ENCODE peak calls at places on chromosomes 7 and 10, in four cellular contexts. One of them, this sample, is unnamed. For H3K27me3, the result is how much of the 10 kb centered on the place peaks cover.

GRCh38 chr10:93309062-93309461 is 173.1 kb downstream of the MYOF start:
- DNase-seq in HepG2: no peak
- DNase-seq in MM.1S: no peak
- DNase-seq in sigmoid colon: no peak
- DNase-seq in this sample: no peak

GRCh38 chr10:82544377-82544776 is 669.4 kb downstream of the NRG3 start:
- DNase-seq in HepG2: no peak
- DNase-seq in MM.1S: no peak
- DNase-seq in sigmoid colon: no peak
- DNase-seq in this sample: no peak

GRCh38 chr10:86376852-86377796 is 10.5 kb upstream of the GRID1 start:
- DNase-seq in HepG2: peak
- DNase-seq in MM.1S: peak
- DNase-seq in sigmoid colon: peak
- DNase-seq in this sample: peak

GRCh38 chr7:137003071-137003470 is 134.6 kb downstream of the CHRM2 start:
- DNase-seq in HepG2: no peak
- DNase-seq in MM.1S: no peak
- DNase-seq in sigmoid colon: no peak
- DNase-seq in this sample: no peak

GRCh38 chr7:116497708-116498107 is 1.8 kb upstream of the CAV2 start:
- DNase-seq in HepG2: no peak
- DNase-seq in MM.1S: no peak
- DNase-seq in sigmoid colon: no peak
- DNase-seq in this sample: no peak

GRCh38 chr10:43962346-43963191 is 313.9 kb upstream of the ZNF32 start:
- DNase-seq in HepG2: no peak
- DNase-seq in MM.1S: no peak
- DNase-seq in sigmoid colon: no peak
- DNase-seq in this sample: no peak

GRCh38 chr7:128692623-128693270 is 20.7 kb downstream of the GARIN1A start:
- DNase-seq in HepG2: no peak
- DNase-seq in MM.1S: no peak
- DNase-seq in sigmoid colon: no peak
- DNase-seq in this sample: no peak

GRCh38 chr7:8357536-8357935 is 75.9 kb upstream of the NXPH1 start:
- DNase-seq in HepG2: no peak
- DNase-seq in MM.1S: no peak
- DNase-seq in sigmoid colon: no peak
- DNase-seq in this sample: no peak

GRCh38 chr7:137316643-137317042 is 26.9 kb downstream of the PTN start:
- DNase-seq in HepG2: no peak
- DNase-seq in MM.1S: no peak
- DNase-seq in sigmoid colon: no peak
- DNase-seq in this sample: no peak

GRCh38 chr10:29675984-29676383 is 41.2 kb upstream of the SVIL start:
- DNase-seq in HepG2: no peak
- DNase-seq in MM.1S: no peak
- DNase-seq in sigmoid colon: no peak
- DNase-seq in this sample: no peak

GRCh38 chr7:131170440-131171105 is 157.1 kb upstream of the MKLN1 start:
- DNase-seq in HepG2: no peak
- DNase-seq in MM.1S: no peak
- DNase-seq in sigmoid colon: no peak
- DNase-seq in this sample: no peak

GRCh38 chr7:49294611-49295010 is 370.3 kb downstream of the CDC14C start:
- DNase-seq in HepG2: no peak
- DNase-seq in MM.1S: no peak
- DNase-seq in sigmoid colon: no peak
- DNase-seq in this sample: no peak

GRCh38 chr10:79063661-79064490 is 4.9 kb upstream of the ZMIZ1 start:
- DNase-seq in HepG2: no peak
- DNase-seq in MM.1S: peak
- DNase-seq in sigmoid colon: peak
- DNase-seq in this sample: no peak

GRCh38 chr7:104156842-104157277 is 51.0 kb downstream of the ORC5 start:
- DNase-seq in HepG2: peak
- DNase-seq in MM.1S: peak
- DNase-seq in sigmoid colon: no peak
- DNase-seq in this sample: no peak

GRCh38 chr10:76126607-76127190 is 695.3 kb downstream of the LRMDA start:
- DNase-seq in HepG2: no peak
- DNase-seq in MM.1S: no peak
- DNase-seq in sigmoid colon: no peak
- DNase-seq in this sample: no peak

GRCh38 chr10:108556176-108556575 is 1367.1 kb downstream of the XPNPEP1 start:
- DNase-seq in HepG2: no peak
- DNase-seq in MM.1S: no peak
- DNase-seq in sigmoid colon: no peak
- DNase-seq in this sample: no peak

GRCh38 chr10:31867646-31868045 is 61.0 kb downstream of the ARHGAP12 start:
- DNase-seq in HepG2: no peak
- DNase-seq in MM.1S: no peak
- DNase-seq in sigmoid colon: no peak
- DNase-seq in this sample: no peak

GRCh38 chr10:79299397-79300370 is 47.6 kb upstream of the PPIF start:
- DNase-seq in HepG2: no peak
- DNase-seq in MM.1S: no peak
- DNase-seq in sigmoid colon: no peak
- DNase-seq in this sample: no peak

GRCh38 chr7:24715661-24716479 is 41.4 kb downstream of the GSDME start:
- DNase-seq in HepG2: peak
- DNase-seq in MM.1S: peak
- DNase-seq in sigmoid colon: no peak
- DNase-seq in this sample: peak

GRCh38 chr10:99318048-99318447 is 11.1 kb upstream of the CNNM1 start:
- DNase-seq in HepG2: no peak
- DNase-seq in MM.1S: no peak
- DNase-seq in sigmoid colon: no peak
- DNase-seq in this sample: no peak

GRCh38 chr10:31770307-31770902 is 158.2 kb downstream of the ARHGAP12 start:
- DNase-seq in HepG2: peak
- DNase-seq in MM.1S: peak
- DNase-seq in sigmoid colon: no peak
- DNase-seq in this sample: no peak

GRCh38 chr7:41641006-41641714 is 61.7 kb downstream of the INHBA start:
- DNase-seq in HepG2: no peak
- DNase-seq in MM.1S: no peak
- DNase-seq in sigmoid colon: no peak
- DNase-seq in this sample: no peak

GRCh38 chr7:11182736-11183135 is 209.1 kb downstream of the PHF14 start:
- DNase-seq in HepG2: no peak
- DNase-seq in MM.1S: no peak
- DNase-seq in sigmoid colon: no peak
- DNase-seq in this sample: no peak

GRCh38 chr7:121505021-121505420 is 108.9 kb upstream of the FAM3C start:
- DNase-seq in HepG2: no peak
- DNase-seq in MM.1S: no peak
- DNase-seq in sigmoid colon: no peak
- DNase-seq in this sample: no peak

GRCh38 chr7:77181739-77182138 is 17.9 kb downstream of the FGL2 start:
- DNase-seq in HepG2: peak
- DNase-seq in MM.1S: no peak
- DNase-seq in sigmoid colon: no peak
- DNase-seq in this sample: no peak

GRCh38 chr7:151271699-151272355 is 23.3 kb upstream of the SMARCD3 start:
- DNase-seq in HepG2: peak
- DNase-seq in MM.1S: no peak
- DNase-seq in sigmoid colon: peak
- DNase-seq in this sample: no peak

GRCh38 chr7:151273646-151274375 is 25.3 kb upstream of the SMARCD3 start:
- DNase-seq in HepG2: no peak
- DNase-seq in MM.1S: no peak
- DNase-seq in sigmoid colon: no peak
- DNase-seq in this sample: no peak

GRCh38 chr7:151272877-151273276 is 24.4 kb upstream of the SMARCD3 start:
- DNase-seq in HepG2: no peak
- DNase-seq in MM.1S: no peak
- DNase-seq in sigmoid colon: no peak
- DNase-seq in this sample: no peak

GRCh38 chr7:151274376-151274760 is 25.9 kb upstream of the SMARCD3 start:
- DNase-seq in HepG2: no peak
- DNase-seq in MM.1S: no peak
- DNase-seq in sigmoid colon: no peak
- DNase-seq in this sample: no peak

DNA sequence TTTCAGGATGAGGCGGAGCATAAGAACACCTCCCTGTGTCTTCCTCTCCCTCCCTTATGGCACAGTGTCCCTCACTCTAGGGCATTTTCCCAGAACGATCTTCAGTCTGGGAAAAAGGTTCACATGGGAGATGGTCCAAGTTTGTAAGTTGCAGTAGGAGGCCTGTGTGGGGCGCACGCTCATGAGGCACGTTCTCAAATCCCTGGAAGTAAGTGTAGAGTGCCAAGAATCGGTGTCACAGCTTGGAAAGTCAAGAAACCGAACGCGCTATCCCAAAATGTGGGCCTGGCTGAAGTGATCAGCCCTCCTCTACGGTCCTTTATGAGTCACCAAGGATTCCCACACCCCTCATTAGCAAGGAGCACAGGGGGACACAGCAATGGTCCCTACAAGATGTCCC is 23.9 kb upstream of the SMARCD3 start:
- DNase-seq in HepG2: no peak
- DNase-seq in MM.1S: no peak
- DNase-seq in sigmoid colon: no peak
- DNase-seq in this sample: no peak
- H3K27me3 ChIP-seq in HepG2: half or more
- H3K27me3 ChIP-seq in MM.1S: half or more
- H3K27me3 ChIP-seq in sigmoid colon: under half
- H3K27me3 ChIP-seq in this sample: under half

DNA sequence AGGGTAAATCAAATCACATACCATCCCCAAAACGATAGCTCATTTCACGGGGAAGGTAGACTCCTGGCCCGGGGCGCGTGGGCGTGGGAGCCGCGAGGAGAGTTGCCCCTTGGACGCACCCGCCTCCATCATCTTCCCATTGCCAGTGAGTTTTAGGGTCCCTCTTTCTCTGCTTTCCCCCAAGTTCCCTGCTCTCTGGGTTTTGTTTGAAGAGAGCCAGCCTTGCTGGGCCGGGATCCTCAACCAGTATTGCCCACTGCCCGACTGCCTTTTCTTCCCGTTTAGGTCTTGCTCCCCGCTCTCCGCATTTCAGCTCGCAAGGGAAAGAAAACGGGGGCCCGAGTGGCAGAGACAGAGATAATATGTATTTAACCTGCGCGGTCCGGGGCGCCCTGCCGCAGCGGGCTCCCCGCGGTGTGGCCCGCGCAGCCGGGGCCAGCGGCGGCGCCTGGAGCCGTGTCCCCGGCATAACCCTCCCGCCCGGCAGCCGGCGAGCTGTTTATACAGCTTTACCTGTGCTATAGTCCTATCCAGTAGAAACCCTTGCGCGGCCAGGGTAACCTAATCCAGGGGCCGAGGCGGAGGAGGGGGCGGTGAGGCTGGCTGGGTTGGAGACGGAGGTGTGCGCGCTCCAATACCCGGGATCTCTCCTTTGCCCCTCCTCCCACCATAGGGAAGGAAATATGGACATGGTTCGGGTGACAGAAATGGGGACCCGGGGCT is 5.2 kb upstream of the GATA3 start:
- DNase-seq in HepG2: no peak
- DNase-seq in MM.1S: no peak
- DNase-seq in sigmoid colon: no peak
- DNase-seq in this sample: peak
- H3K4me3 ChIP-seq in HepG2: peak
- H3K4me3 ChIP-seq in MM.1S: no peak
- H3K4me3 ChIP-seq in sigmoid colon: peak
- H3K4me3 ChIP-seq in this sample: peak

DNA sequence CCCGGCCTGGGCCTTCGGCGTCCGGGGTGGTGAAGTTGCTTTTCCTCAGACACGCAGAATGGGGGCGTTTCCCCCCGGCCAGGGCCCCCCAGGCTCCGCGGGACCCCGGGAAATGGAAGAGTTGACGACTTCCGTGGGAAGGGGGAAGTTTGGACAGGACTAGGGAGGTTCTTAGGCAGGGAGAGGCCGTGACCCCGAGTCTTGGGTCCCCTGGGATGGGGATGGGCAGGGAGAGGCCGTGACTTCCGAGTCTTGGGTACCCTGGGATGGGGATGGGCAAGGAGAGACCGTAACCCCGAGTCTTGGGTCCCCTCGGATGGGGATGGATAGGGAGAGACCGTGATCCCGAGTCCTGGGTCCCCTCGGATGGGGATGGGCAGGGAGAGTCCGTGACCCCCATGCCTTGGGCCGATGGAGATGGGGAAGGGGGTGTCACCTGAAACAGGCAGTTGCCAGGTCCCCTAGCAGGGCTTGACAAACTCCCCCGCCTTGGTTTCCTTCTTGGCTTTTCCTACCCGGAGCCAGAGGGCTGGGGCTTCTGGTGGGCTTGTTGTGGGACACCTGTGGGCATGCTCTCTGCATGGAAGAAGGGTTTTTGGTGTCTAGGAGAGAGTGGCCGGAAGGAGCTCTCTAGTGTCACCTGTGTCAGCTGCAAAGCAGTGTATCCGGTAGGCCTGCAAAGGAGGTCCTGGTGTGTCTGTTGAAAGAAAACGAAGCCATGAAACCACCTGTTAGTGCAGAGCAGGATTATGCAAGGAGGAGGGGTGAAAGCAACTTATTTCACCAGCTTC is 1.1 kb downstream of the TRRAP start:
- DNase-seq in HepG2: peak
- DNase-seq in MM.1S: peak
- DNase-seq in sigmoid colon: no peak
- DNase-seq in this sample: peak
- TF ChIP-seq CTCF in HepG2: peak
- TF ChIP-seq CTCF in MM.1S: peak
- TF ChIP-seq CTCF in sigmoid colon: no peak
- TF ChIP-seq CTCF in this sample: peak

DNA sequence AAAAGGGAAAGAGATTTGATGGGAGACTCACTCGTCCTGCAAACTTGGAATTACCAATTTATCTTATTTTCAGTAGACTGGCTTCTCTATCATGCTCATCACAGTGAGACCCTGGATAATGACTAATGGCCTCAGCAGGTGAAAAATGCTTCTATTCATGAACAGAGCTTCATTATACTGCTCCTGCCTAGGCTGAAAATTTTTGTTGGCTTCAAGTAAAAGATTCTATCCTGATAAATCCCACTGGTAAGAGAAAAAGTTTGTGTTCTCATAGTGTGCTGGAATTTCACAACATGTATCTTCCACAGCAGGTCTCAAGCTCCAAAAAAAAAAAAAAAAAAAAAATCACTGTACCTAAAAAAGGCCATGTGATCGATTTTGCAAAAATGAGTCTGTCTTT is 329.3 kb upstream of the FZD8 start:
- DNase-seq in HepG2: no peak
- DNase-seq in MM.1S: no peak
- DNase-seq in sigmoid colon: no peak
- DNase-seq in this sample: no peak
- H3K27me3 ChIP-seq in HepG2: under half
- H3K27me3 ChIP-seq in MM.1S: under half
- H3K27me3 ChIP-seq in sigmoid colon: under half
- H3K27me3 ChIP-seq in this sample: under half

DNA sequence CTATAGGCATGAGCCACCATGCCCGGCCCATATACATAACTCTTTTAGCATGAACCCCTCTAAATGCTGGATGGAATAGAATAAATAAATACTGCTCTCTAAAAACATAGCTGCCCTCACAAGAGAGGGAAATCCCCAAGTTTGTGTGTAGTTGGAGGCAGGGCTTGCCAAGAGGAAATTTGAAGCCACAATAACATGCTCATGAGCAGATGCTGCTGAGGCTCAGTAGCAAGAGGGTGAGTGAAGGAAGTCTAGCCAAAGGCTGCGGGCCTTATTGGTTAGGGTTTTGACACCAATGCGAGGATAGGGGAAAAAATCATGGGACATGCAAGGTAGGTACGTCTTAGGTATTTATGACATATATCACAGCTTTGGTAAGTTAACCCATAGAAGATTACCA is 17.3 kb downstream of the TPK1 start:
- DNase-seq in HepG2: no peak
- DNase-seq in MM.1S: peak
- DNase-seq in sigmoid colon: no peak
- DNase-seq in this sample: no peak
- H3K4me3 ChIP-seq in HepG2: no peak
- H3K4me3 ChIP-seq in MM.1S: no peak
- H3K4me3 ChIP-seq in sigmoid colon: no peak
- H3K4me3 ChIP-seq in this sample: no peak

This sample was measured in GM06990.